ENCODE peak calls at places on chromosome 3, in eight cellular contexts. G, O, J, S, V, K, L and I are unnamed samples.

GRCh38 chr3:61875488-61875887 is 314.1 kb downstream of the PTPRG start:
- DNase-seq in G (no peak), V (no peak), L (no peak), K (no peak), S (no peak), J (no peak), O (no peak), I (no peak)

GRCh38 chr3:187042874-187043458 is 96.3 kb downstream of the RPL39L start:
- DNase-seq in K (no peak), G (no peak), O (no peak), L (no peak), V (no peak), J (no peak), S (no peak), I (no peak)

GRCh38 chr3:172717493-172718088 is 6.7 kb upstream of the NCEH1 start:
- DNase-seq in J (no peak), S (peak; percentile 36), K (no peak), L (no peak), G (no peak), O (no peak), V (no peak), I (no peak)

GRCh38 chr3:9448643-9449042 is 51.2 kb downstream of the SETD5 start:
- DNase-seq in S (no peak), K (no peak), O (no peak), L (no peak), J (no peak), G (no peak), V (no peak), I (no peak)

GRCh38 chr3:128067481-128067880 is 15.2 kb downstream of the SEC61A1 start:
- DNase-seq in S (no peak), G (no peak), J (no peak), L (no peak), K (no peak), V (no peak), O (no peak), I (no peak)

GRCh38 chr3:53375019-53375418 is 27.7 kb upstream of the DCP1A start:
- DNase-seq in S (peak; percentile 45), V (peak; percentile 77), J (peak; percentile 15), O (peak; percentile 10), G (peak; percentile 70), K (peak; percentile 5), L (peak; percentile 22), I (peak; percentile 51)

GRCh38 chr3:52245322-52246263 is at the start of gene PPM1M:
- DNase-seq in O (no peak), V (peak; percentile 67), G (peak; percentile 73), K (no peak), L (peak; percentile 33), S (no peak), J (peak; percentile 49), I (peak; percentile 92)

GRCh38 chr3:65545429-65545828 is 493.3 kb downstream of the MAGI1 start:
- DNase-seq in J (no peak), L (no peak), S (no peak), K (no peak), V (no peak), G (no peak), O (no peak), I (no peak)

GRCh38 chr3:42066516-42067181 is 24.5 kb upstream of the TRAK1 start:
- DNase-seq in J (no peak), K (peak; percentile 48), O (no peak), S (no peak), L (peak; percentile 69), G (no peak), V (no peak), I (peak; percentile 81)

GRCh38 chr3:2657408-2657807 is 452.8 kb downstream of the IL5RA start:
- DNase-seq in G (no peak), V (no peak), O (no peak), L (no peak), S (peak; percentile 91), J (no peak), K (no peak), I (no peak)

GRCh38 chr3:56616479-56617006 is 59.6 kb downstream of the CCDC66 start:
- DNase-seq in O (no peak), L (no peak), J (no peak), K (no peak), S (no peak), G (no peak), V (no peak), I (no peak)

GRCh38 chr3:155352900-155353490 is 59.5 kb upstream of the STRIT1 start:
- DNase-seq in S (peak; percentile 46), O (no peak), J (no peak), K (peak; percentile 62), V (no peak), L (peak; percentile 55), G (no peak), I (no peak)

GRCh38 chr3:192892981-192893827 is 24.5 kb downstream of the MB21D2 start:
- DNase-seq in J (no peak), S (peak; percentile 98), L (peak; percentile 96), G (peak; percentile 74), O (no peak), V (peak; percentile 75), K (no peak), I (no peak)

GRCh38 chr3:37491343-37491742 is 317.0 kb upstream of the LRRFIP2 start:
- DNase-seq in O (no peak), G (no peak), L (no peak), V (no peak), K (no peak), J (no peak), S (no peak), I (no peak)

GRCh38 chr3:123862152-123862551 is 22.0 kb downstream of the MYLK start:
- DNase-seq in J (no peak), L (no peak), V (no peak), O (no peak), S (no peak), G (no peak), K (no peak), I (no peak)

GRCh38 chr3:136195258-136196063 is 674 bp downstream of the MSL2 start:
- DNase-seq in G (peak; percentile 88), V (peak; percentile 80), J (peak; percentile 67), S (peak; percentile 68), O (peak; percentile 63), L (peak; percentile 70), K (peak; percentile 76), I (peak; percentile 95)